ENCODE peak calls at places on chromosomes 12 and 14, in ten cellular contexts. E, Q, N, R, A, O, W, K, Y and S are unnamed samples.

GRCh38 chr12:120134307-120134980 is 17.9 kb upstream of the RAB35 start:
- DNase-seq in E (no peak), Q (no peak), N (no peak), R (no peak), A (no peak), O (no peak), W (no peak), K (no peak), Y (no peak), S (no peak)

GRCh38 chr12:4011597-4011996 is 138.4 kb upstream of the PARP11 start:
- DNase-seq in E (no peak), Q (no peak), N (peak; percentile 96), R (peak; percentile 33), A (peak; percentile 81), O (peak; percentile 97), W (no peak), K (peak; percentile 67), Y (peak; percentile 58), S (no peak)

GRCh38 chr12:23634344-23634743 is 315.1 kb downstream of the SOX5 start:
- DNase-seq in E (no peak), Q (no peak), N (no peak), R (no peak), A (no peak), O (no peak), W (no peak), K (no peak), Y (no peak), S (no peak)

GRCh38 chr12:3101309-3102022 is 24.3 kb downstream of the TSPAN9 start:
- DNase-seq in E (no peak), Q (no peak), N (peak; percentile 59), R (peak; percentile 66), A (no peak), O (no peak), W (peak; percentile 70), K (no peak), Y (peak; percentile 60), S (no peak)

GRCh38 chr12:57621497-57622292 is 10.5 kb downstream of the ARHGEF25 start:
- DNase-seq in E (peak; percentile 58), Q (peak; percentile 46), N (peak; percentile 26), R (no peak), A (peak; percentile 47), O (peak; percentile 83), W (peak; percentile 13), K (no peak), Y (peak; percentile 44), S (peak; percentile 54)

GRCh38 chr12:41527529-41528116 is 339.5 kb downstream of the PDZRN4 start:
- DNase-seq in E (no peak), Q (no peak), N (no peak), R (no peak), A (no peak), O (no peak), W (no peak), K (no peak), Y (no peak), S (no peak)

GRCh38 chr12:78290606-78291345 is 460.1 kb downstream of the NAV3 start:
- DNase-seq in E (no peak), Q (peak; percentile 56), N (peak; percentile 88), R (peak; percentile 89), A (no peak), O (no peak), W (peak; percentile 96), K (no peak), Y (peak; percentile 76), S (no peak)

GRCh38 chr12:89281534-89281857 is 70.8 kb downstream of the DUSP6 start:
- DNase-seq in E (no peak), Q (no peak), N (no peak), R (no peak), A (no peak), O (no peak), W (no peak), K (no peak), Y (no peak), S (no peak)

GRCh38 chr12:25266522-25266921 is 15.8 kb upstream of the KRAS start:
- DNase-seq in E (no peak), Q (no peak), N (no peak), R (peak; percentile 26), A (no peak), O (no peak), W (peak; percentile 55), K (no peak), Y (no peak), S (no peak)

GRCh38 chr12:94563261-94563660 is 87.1 kb downstream of the TMCC3 start:
- DNase-seq in E (no peak), Q (no peak), N (no peak), R (no peak), A (no peak), O (peak; percentile 38), W (peak; percentile 23), K (no peak), Y (no peak), S (no peak)

GRCh38 chr14:61217516-61217915 is 63.6 kb downstream of the TMEM30B start:
- DNase-seq in E (no peak), Q (no peak), N (no peak), R (no peak), A (no peak), O (no peak), W (peak; percentile 51), K (no peak), Y (no peak), S (no peak)

GRCh38 chr14:69769623-69770022 is 2.7 kb downstream of the SRSF5 start:
- DNase-seq in E (no peak), Q (no peak), N (no peak), R (no peak), A (no peak), O (no peak), W (no peak), K (no peak), Y (no peak), S (no peak)

GRCh38 chr14:52268191-52269061 is 928 bp downstream of the PTGDR start:
- DNase-seq in E (no peak), Q (no peak), N (no peak), R (peak; percentile 35), A (no peak), O (peak; percentile 57), W (peak; percentile 5), K (no peak), Y (no peak), S (no peak)

GRCh38 chr14:88005978-88006851 is 1.3 kb downstream of the GPR65 start:
- DNase-seq in E (peak; percentile 46), Q (no peak), N (no peak), R (peak; percentile 64), A (no peak), O (no peak), W (peak; percentile 15), K (no peak), Y (no peak), S (no peak)

GRCh38 chr12:124705545-124706138 is 138.2 kb upstream of the NCOR2 start:
- DNase-seq in E (no peak), Q (no peak), N (no peak), R (no peak), A (no peak), O (peak; percentile 95), W (no peak), K (no peak), Y (no peak), S (no peak)